ENCODE peak calls at places on chromosomes 12 and 14, in seven cellular contexts. S, E, L, I, O, D and F are unnamed samples.

GRCh38 chr14:76710093-76711010 is 50.9 kb upstream of the VASH1 start:
- DNase-seq in S (no peak), E (peak), L (peak), I (no peak), O (no peak), D (peak), F (peak)

GRCh38 chr12:109430244-109430643 is 46.9 kb downstream of the KCTD10 start:
- DNase-seq in S (no peak), E (no peak), L (no peak), I (no peak), O (no peak), D (no peak), F (no peak)

GRCh38 chr12:116455540-116456306 is 103.5 kb upstream of the MAP1LC3B2 start:
- DNase-seq in S (no peak), E (peak), L (peak), I (peak), O (peak), D (peak), F (peak)

GRCh38 chr12:97038859-97039258 is 131.8 kb downstream of the NEDD1 start:
- DNase-seq in S (no peak), E (peak), L (no peak), I (no peak), O (no peak), D (no peak), F (peak)

GRCh38 chr14:59189281-59189821 is 884 bp downstream of the DAAM1 start:
- DNase-seq in S (peak), E (no peak), L (no peak), I (no peak), O (peak), D (no peak), F (no peak)

GRCh38 chr12:112685321-112685720 is 106.2 kb upstream of the RPH3A start:
- DNase-seq in S (no peak), E (no peak), L (no peak), I (no peak), O (no peak), D (no peak), F (no peak)

GRCh38 chr12:3087758-3088157 is 10.6 kb downstream of the TSPAN9 start:
- DNase-seq in S (no peak), E (no peak), L (no peak), I (no peak), O (no peak), D (no peak), F (no peak)

GRCh38 chr12:88683628-88684027 is 103.4 kb upstream of the KITLG start:
- DNase-seq in S (no peak), E (no peak), L (no peak), I (no peak), O (no peak), D (no peak), F (no peak)

GRCh38 chr14:56304456-56304855 is 186.2 kb downstream of the PELI2 start:
- DNase-seq in S (no peak), E (peak), L (peak), I (no peak), O (no peak), D (no peak), F (peak)

GRCh38 chr14:96153003-96153402 is 51.6 kb upstream of the BDKRB2 start:
- DNase-seq in S (no peak), E (no peak), L (no peak), I (no peak), O (no peak), D (no peak), F (no peak)

GRCh38 chr12:89895101-89895500 is 186.5 kb upstream of the ATP2B1 start:
- DNase-seq in S (no peak), E (no peak), L (no peak), I (no peak), O (no peak), D (no peak), F (no peak)

GRCh38 chr12:57750561-57751431 is 1.3 kb downstream of the CDK4 start:
- DNase-seq in S (no peak), E (no peak), L (no peak), I (no peak), O (no peak), D (no peak), F (no peak)

GRCh38 chr14:65258391-65258790 is 154.1 kb upstream of the FUT8 start:
- DNase-seq in S (no peak), E (peak), L (peak), I (no peak), O (no peak), D (peak), F (no peak)

GRCh38 chr12:41636658-41637057 is 448.5 kb downstream of the PDZRN4 start:
- DNase-seq in S (no peak), E (no peak), L (no peak), I (no peak), O (no peak), D (no peak), F (no peak)

GRCh38 chr12:130689408-130690405 is 26.4 kb downstream of the RIMBP2 start:
- DNase-seq in S (no peak), E (no peak), L (no peak), I (no peak), O (no peak), D (no peak), F (no peak)

GRCh38 chr14:24982472-24983155 is 67.3 kb downstream of the STXBP6 start:
- DNase-seq in S (no peak), E (peak), L (peak), I (no peak), O (no peak), D (peak), F (no peak)

GRCh38 chr12:128938886-128939285 is 85.6 kb downstream of the GLT1D1 start:
- DNase-seq in S (no peak), E (no peak), L (no peak), I (no peak), O (no peak), D (no peak), F (no peak)

GRCh38 chr12:67920432-67920831 is 68.8 kb upstream of the IFNG-AS1 start:
- DNase-seq in S (no peak), E (no peak), L (no peak), I (no peak), O (no peak), D (no peak), F (no peak)

GRCh38 chr12:57461326-57461903 is 1.8 kb downstream of the GLI1 start:
- DNase-seq in S (peak), E (peak), L (peak), I (no peak), O (peak), D (peak), F (no peak)

GRCh38 chr12:111298583-111299436 is 70.1 kb downstream of the PHETA1 start:
- DNase-seq in S (peak), E (peak), L (peak), I (no peak), O (no peak), D (peak), F (peak)

GRCh38 chr14:74573421-74574091 is 38.5 kb downstream of the LTBP2 start:
- DNase-seq in S (peak), E (peak), L (no peak), I (no peak), O (no peak), D (no peak), F (no peak)
- TF ChIP-seq CTCF in S (peak), E (peak), L (no peak), I (no peak), O (no peak), D (no peak), F (peak)

GRCh38 chr12:70402597-70402996 is 36.5 kb downstream of the KCNMB4 start:
- DNase-seq in S (no peak), E (no peak), L (peak), I (no peak), O (no peak), D (no peak), F (no peak)
- TF ChIP-seq CTCF in S (no peak), E (no peak), L (peak), I (peak), O (no peak), D (no peak), F (no peak)

GRCh38 chr12:80624986-80625530 is 82.4 kb upstream of the MYF6 start:
- DNase-seq in S (no peak), E (peak), L (no peak), I (no peak), O (no peak), D (no peak), F (no peak)

GRCh38 chr12:80625901-80626300 is 81.5 kb upstream of the MYF6 start:
- DNase-seq in S (no peak), E (peak), L (peak), I (no peak), O (no peak), D (no peak), F (no peak)

GRCh38 chr12:80617733-80618132 is 89.7 kb upstream of the MYF6 start:
- DNase-seq in S (no peak), E (no peak), L (no peak), I (no peak), O (no peak), D (no peak), F (no peak)

GRCh38 chr12:80620281-80620680 is 87.2 kb upstream of the MYF6 start:
- DNase-seq in S (no peak), E (no peak), L (no peak), I (no peak), O (no peak), D (no peak), F (no peak)

DNA sequence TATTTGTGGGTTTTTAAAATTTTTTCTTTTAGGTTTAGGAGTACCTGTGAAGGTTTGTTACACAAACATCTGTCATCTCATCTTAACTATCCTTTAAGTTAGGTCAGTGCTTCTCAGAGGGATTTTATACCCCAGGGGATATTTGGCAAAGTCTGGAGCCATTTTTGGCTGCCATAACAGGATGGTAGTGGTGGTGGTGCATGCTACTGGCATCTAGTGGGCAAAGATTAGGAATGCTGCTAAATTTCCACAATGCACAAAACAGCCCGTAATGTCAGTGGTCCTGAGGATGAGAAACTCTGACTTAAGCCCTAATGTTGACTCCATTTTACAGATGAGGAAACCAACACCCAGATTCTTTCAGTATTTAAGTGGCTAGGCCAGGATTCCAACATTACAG is 85.2 kb upstream of the MYF6 start:
- DNase-seq in S (no peak), E (peak), L (peak), I (no peak), O (no peak), D (no peak), F (no peak)
- TF ChIP-seq CTCF in S (no peak), E (peak), L (peak), I (peak), O (no peak), D (no peak), F (peak)

GRCh38 chr14:51792819-51793218 is 67.6 kb upstream of the GNG2 start:
- DNase-seq in S (no peak), E (peak), L (peak), I (no peak), O (no peak), D (no peak), F (peak)

GRCh38 chr14:51786227-51786626 is 74.2 kb upstream of the GNG2 start:
- DNase-seq in S (no peak), E (no peak), L (no peak), I (no peak), O (no peak), D (no peak), F (no peak)

GRCh38 chr14:51787352-51787751 is 73.1 kb upstream of the GNG2 start:
- DNase-seq in S (no peak), E (no peak), L (no peak), I (no peak), O (no peak), D (no peak), F (no peak)

GRCh38 chr14:51784466-51784865 is 75.9 kb upstream of the GNG2 start:
- DNase-seq in S (no peak), E (no peak), L (peak), I (no peak), O (no peak), D (no peak), F (no peak)

GRCh38 chr14:51789631-51790030 is 70.8 kb upstream of the GNG2 start:
- DNase-seq in S (no peak), E (peak), L (no peak), I (no peak), O (no peak), D (no peak), F (no peak)
- TF ChIP-seq CTCF in S (no peak), E (no peak), L (no peak), I (no peak), O (no peak), D (no peak), F (no peak)

GRCh38 chr12:9626821-9627220 is 19.1 kb upstream of the KLRB1 start:
- DNase-seq in S (no peak), E (no peak), L (no peak), I (no peak), O (no peak), D (no peak), F (no peak)

GRCh38 chr12:9625019-9625418 is 17.3 kb upstream of the KLRB1 start:
- DNase-seq in S (no peak), E (no peak), L (no peak), I (no peak), O (no peak), D (no peak), F (no peak)

GRCh38 chr12:9626291-9626690 is 18.6 kb upstream of the KLRB1 start:
- DNase-seq in S (no peak), E (no peak), L (no peak), I (no peak), O (no peak), D (no peak), F (no peak)
- TF ChIP-seq CTCF in S (no peak), E (no peak), L (no peak), I (no peak), O (no peak), D (no peak), F (no peak)